ENCODE peak calls at places on chromosomes 5 and 9, in six cellular contexts. One of them, this sample, is unnamed. For H3K79me2, the result is how much of the 10 kb centered on the place peaks cover.

GRCh38 chr5:146213210-146213838 is 9.9 kb downstream of the RBM27 start:
- DNase-seq in HCT116: no peak
- DNase-seq in neural progenitor cell: no peak
- DNase-seq in fibroblast of lung: peak
- DNase-seq in mammary epithelial cell: peak
- DNase-seq in endothelial cell of umbilical vein: peak
- DNase-seq in this sample: no peak

GRCh38 chr5:138963763-138964371 is 88.7 kb upstream of the LRRTM2 start:
- DNase-seq in HCT116: no peak
- DNase-seq in neural progenitor cell: peak
- DNase-seq in fibroblast of lung: no peak
- DNase-seq in mammary epithelial cell: no peak
- DNase-seq in endothelial cell of umbilical vein: no peak
- DNase-seq in this sample: no peak

GRCh38 chr9:2720179-2720654 is 2.9 kb downstream of the KCNV2 start:
- DNase-seq in HCT116: no peak
- DNase-seq in neural progenitor cell: no peak
- DNase-seq in fibroblast of lung: no peak
- DNase-seq in mammary epithelial cell: no peak
- DNase-seq in endothelial cell of umbilical vein: no peak
- DNase-seq in this sample: no peak

GRCh38 chr5:68652507-68652906 is 437.0 kb downstream of the PIK3R1 start:
- DNase-seq in HCT116: no peak
- DNase-seq in neural progenitor cell: no peak
- DNase-seq in fibroblast of lung: peak
- DNase-seq in mammary epithelial cell: peak
- DNase-seq in endothelial cell of umbilical vein: no peak
- DNase-seq in this sample: peak

GRCh38 chr5:140821375-140822280 is at the start of gene PCDHA5:
- DNase-seq in HCT116: no peak
- DNase-seq in neural progenitor cell: no peak
- DNase-seq in fibroblast of lung: no peak
- DNase-seq in mammary epithelial cell: no peak
- DNase-seq in endothelial cell of umbilical vein: peak
- DNase-seq in this sample: peak

GRCh38 chr5:168072665-168073064 is 218.8 kb upstream of the WWC1 start:
- DNase-seq in HCT116: no peak
- DNase-seq in neural progenitor cell: no peak
- DNase-seq in fibroblast of lung: no peak
- DNase-seq in mammary epithelial cell: no peak
- DNase-seq in endothelial cell of umbilical vein: no peak
- DNase-seq in this sample: no peak

GRCh38 chr5:134141346-134142050 is 27.0 kb downstream of the TCF7 start:
- DNase-seq in HCT116: no peak
- DNase-seq in neural progenitor cell: no peak
- DNase-seq in fibroblast of lung: no peak
- DNase-seq in mammary epithelial cell: peak
- DNase-seq in endothelial cell of umbilical vein: no peak
- DNase-seq in this sample: peak

GRCh38 chr9:10804486-10804885 is 191.7 kb upstream of the PTPRD start:
- DNase-seq in HCT116: no peak
- DNase-seq in neural progenitor cell: peak
- DNase-seq in fibroblast of lung: no peak
- DNase-seq in mammary epithelial cell: no peak
- DNase-seq in endothelial cell of umbilical vein: no peak
- DNase-seq in this sample: no peak

GRCh38 chr5:89729623-89730390 is 679.7 kb downstream of the CETN3 start:
- DNase-seq in HCT116: peak
- DNase-seq in neural progenitor cell: no peak
- DNase-seq in fibroblast of lung: peak
- DNase-seq in mammary epithelial cell: peak
- DNase-seq in endothelial cell of umbilical vein: peak
- DNase-seq in this sample: peak

GRCh38 chr5:59115345-59115744 is 532.5 kb downstream of the RAB3C start:
- DNase-seq in HCT116: no peak
- DNase-seq in neural progenitor cell: no peak
- DNase-seq in fibroblast of lung: peak
- DNase-seq in mammary epithelial cell: peak
- DNase-seq in endothelial cell of umbilical vein: no peak
- DNase-seq in this sample: peak

GRCh38 chr5:25458628-25459027 is 813.9 kb upstream of the CDH10 start:
- DNase-seq in HCT116: no peak
- DNase-seq in neural progenitor cell: no peak
- DNase-seq in fibroblast of lung: peak
- DNase-seq in mammary epithelial cell: no peak
- DNase-seq in endothelial cell of umbilical vein: no peak
- DNase-seq in this sample: no peak

GRCh38 chr5:167837127-167837526 is 454.3 kb upstream of the WWC1 start:
- DNase-seq in HCT116: no peak
- DNase-seq in neural progenitor cell: no peak
- DNase-seq in fibroblast of lung: no peak
- DNase-seq in mammary epithelial cell: no peak
- DNase-seq in endothelial cell of umbilical vein: no peak
- DNase-seq in this sample: no peak

GRCh38 chr5:180644825-180645608 is 4.4 kb downstream of the FLT4 start:
- DNase-seq in HCT116: no peak
- DNase-seq in neural progenitor cell: no peak
- DNase-seq in fibroblast of lung: no peak
- DNase-seq in mammary epithelial cell: no peak
- DNase-seq in endothelial cell of umbilical vein: peak
- DNase-seq in this sample: no peak

GRCh38 chr5:133410335-133410828 is 202.0 kb downstream of the FSTL4 start:
- DNase-seq in HCT116: no peak
- DNase-seq in neural progenitor cell: no peak
- DNase-seq in fibroblast of lung: no peak
- DNase-seq in mammary epithelial cell: no peak
- DNase-seq in endothelial cell of umbilical vein: no peak
- DNase-seq in this sample: no peak

GRCh38 chr5:77448831-77449230 is 43.3 kb downstream of the WDR41 start:
- DNase-seq in HCT116: no peak
- DNase-seq in neural progenitor cell: no peak
- DNase-seq in fibroblast of lung: no peak
- DNase-seq in mammary epithelial cell: no peak
- DNase-seq in endothelial cell of umbilical vein: no peak
- DNase-seq in this sample: no peak

GRCh38 chr5:174503461-174504265 is 220.7 kb upstream of the MSX2 start:
- DNase-seq in HCT116: peak
- DNase-seq in neural progenitor cell: no peak
- DNase-seq in fibroblast of lung: peak
- DNase-seq in mammary epithelial cell: peak
- DNase-seq in endothelial cell of umbilical vein: peak
- DNase-seq in this sample: peak

GRCh38 chr9:106892632-106893031 is 29.7 kb downstream of the ZNF462 start:
- DNase-seq in HCT116: peak
- DNase-seq in neural progenitor cell: peak
- DNase-seq in fibroblast of lung: peak
- DNase-seq in mammary epithelial cell: peak
- DNase-seq in endothelial cell of umbilical vein: peak
- DNase-seq in this sample: peak

GRCh38 chr5:76457685-76458491 is 54.8 kb downstream of the IQGAP2 start:
- DNase-seq in HCT116: no peak
- DNase-seq in neural progenitor cell: no peak
- DNase-seq in fibroblast of lung: peak
- DNase-seq in mammary epithelial cell: no peak
- DNase-seq in endothelial cell of umbilical vein: no peak
- DNase-seq in this sample: no peak

GRCh38 chr9:137639303-137640051 is 20.7 kb downstream of the EHMT1 start:
- DNase-seq in HCT116: no peak
- DNase-seq in neural progenitor cell: no peak
- DNase-seq in fibroblast of lung: no peak
- DNase-seq in mammary epithelial cell: no peak
- DNase-seq in endothelial cell of umbilical vein: no peak
- DNase-seq in this sample: peak
- H3K79me2 ChIP-seq in HCT116: half or more
- H3K79me2 ChIP-seq in neural progenitor cell: half or more
- H3K79me2 ChIP-seq in fibroblast of lung: half or more
- H3K79me2 ChIP-seq in mammary epithelial cell: half or more
- H3K79me2 ChIP-seq in endothelial cell of umbilical vein: half or more
- H3K79me2 ChIP-seq in this sample: half or more

DNA sequence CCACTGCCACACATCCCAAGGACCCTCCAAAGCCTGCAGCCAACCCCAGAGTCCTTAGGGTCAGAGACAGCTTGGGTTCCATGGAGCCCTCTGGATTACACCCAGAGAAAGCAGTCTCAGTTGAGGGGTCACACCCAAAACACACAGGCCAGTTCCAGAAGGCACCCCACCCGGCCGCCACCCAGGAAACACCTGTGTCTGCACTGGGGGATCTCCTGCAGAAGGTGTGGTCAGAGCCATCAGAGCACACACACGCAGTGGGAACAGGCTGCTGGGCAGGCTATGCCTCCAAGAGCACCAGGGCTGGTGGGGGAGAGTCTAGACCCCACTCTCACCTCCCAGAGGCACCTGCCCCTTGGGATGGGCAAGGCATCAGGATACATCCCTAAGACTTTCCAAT is 27.3 kb downstream of the NIPAL4 start:
- DNase-seq in HCT116: no peak
- DNase-seq in neural progenitor cell: no peak
- DNase-seq in fibroblast of lung: no peak
- DNase-seq in mammary epithelial cell: no peak
- DNase-seq in endothelial cell of umbilical vein: no peak
- DNase-seq in this sample: no peak
- H3K27ac ChIP-seq in HCT116: no peak
- H3K27ac ChIP-seq in neural progenitor cell: no peak
- H3K27ac ChIP-seq in fibroblast of lung: no peak
- H3K27ac ChIP-seq in mammary epithelial cell: no peak
- H3K27ac ChIP-seq in endothelial cell of umbilical vein: no peak
- H3K27ac ChIP-seq in this sample: no peak

DNA sequence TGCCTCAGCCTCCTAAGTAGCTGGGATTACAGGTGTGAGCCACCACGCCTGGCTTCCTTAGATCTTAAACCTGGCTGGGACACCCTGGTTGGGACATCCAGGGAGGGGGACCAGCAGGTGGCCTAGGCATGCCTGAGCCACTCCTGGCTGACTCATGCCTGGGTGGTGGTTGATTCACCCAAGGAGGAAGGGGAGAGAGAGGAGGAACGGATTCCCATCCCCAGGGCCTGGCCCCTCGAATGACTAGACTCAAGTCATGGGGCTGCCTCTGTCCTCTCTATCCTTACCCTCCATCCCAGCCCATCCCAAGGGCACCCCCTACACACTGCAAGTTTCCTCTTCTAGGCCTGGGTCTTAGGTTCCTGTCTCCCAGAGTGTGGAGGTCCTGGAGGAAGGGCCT is 12.7 kb downstream of the EEIG1 start:
- DNase-seq in HCT116: peak
- DNase-seq in neural progenitor cell: no peak
- DNase-seq in fibroblast of lung: peak
- DNase-seq in mammary epithelial cell: peak
- DNase-seq in endothelial cell of umbilical vein: peak
- DNase-seq in this sample: peak
- H3K79me2 ChIP-seq in HCT116: half or more
- H3K79me2 ChIP-seq in neural progenitor cell: half or more
- H3K79me2 ChIP-seq in fibroblast of lung: under half
- H3K79me2 ChIP-seq in mammary epithelial cell: half or more
- H3K79me2 ChIP-seq in endothelial cell of umbilical vein: under half
- H3K79me2 ChIP-seq in this sample: half or more

DNA sequence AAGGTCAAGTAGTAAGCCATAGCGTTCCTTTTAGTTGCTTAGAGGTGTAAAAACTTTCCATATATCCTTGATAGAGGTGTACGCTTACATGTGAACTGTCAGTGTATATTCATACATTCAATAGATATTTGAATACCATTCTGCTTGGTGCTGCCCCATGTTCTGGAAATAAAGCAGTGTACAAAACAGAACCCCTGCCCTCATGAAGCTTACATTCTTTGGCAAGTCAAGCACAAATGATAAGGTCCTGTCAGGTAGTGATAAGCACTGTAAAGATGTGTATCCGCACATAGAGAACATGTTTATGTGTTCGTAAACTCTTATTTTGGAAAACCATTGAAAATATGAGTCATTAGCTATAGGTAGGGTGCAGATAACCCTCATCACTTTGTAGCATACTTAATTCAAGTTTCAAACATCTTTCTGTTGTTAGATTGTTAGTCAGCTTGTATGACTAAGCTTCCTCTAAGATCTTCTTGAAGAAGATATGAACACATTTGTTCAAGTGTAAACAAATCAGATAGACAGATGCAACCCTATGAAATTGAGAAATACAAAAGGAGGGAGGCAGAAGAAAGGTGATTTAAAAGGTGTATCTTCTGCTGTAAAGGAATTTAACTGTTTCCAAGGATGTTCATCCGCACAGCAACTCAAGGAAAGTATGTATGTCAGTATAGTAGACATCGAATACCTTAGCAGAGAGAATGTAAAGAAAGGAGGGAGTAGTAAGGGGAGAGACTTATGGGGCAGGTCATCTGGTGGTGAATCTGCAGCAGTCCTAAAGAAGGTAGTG is 1.6 kb downstream of the GTF3C4 start:
- DNase-seq in HCT116: no peak
- DNase-seq in neural progenitor cell: no peak
- DNase-seq in fibroblast of lung: no peak
- DNase-seq in mammary epithelial cell: peak
- DNase-seq in endothelial cell of umbilical vein: peak
- DNase-seq in this sample: peak
- H3K27ac ChIP-seq in HCT116: no peak
- H3K27ac ChIP-seq in neural progenitor cell: no peak
- H3K27ac ChIP-seq in fibroblast of lung: no peak
- H3K27ac ChIP-seq in mammary epithelial cell: peak
- H3K27ac ChIP-seq in endothelial cell of umbilical vein: peak
- H3K27ac ChIP-seq in this sample: peak

GRCh38 chr5:128441165-128441564 is 96.9 kb downstream of the FBN2 start:
- DNase-seq in HCT116: no peak
- DNase-seq in neural progenitor cell: peak
- DNase-seq in fibroblast of lung: no peak
- DNase-seq in mammary epithelial cell: no peak
- DNase-seq in endothelial cell of umbilical vein: no peak
- DNase-seq in this sample: no peak

GRCh38 chr5:128441923-128442322 is 96.1 kb downstream of the FBN2 start:
- DNase-seq in HCT116: no peak
- DNase-seq in neural progenitor cell: peak
- DNase-seq in fibroblast of lung: no peak
- DNase-seq in mammary epithelial cell: no peak
- DNase-seq in endothelial cell of umbilical vein: no peak
- DNase-seq in this sample: no peak

GRCh38 chr5:128435861-128436260 is 102.2 kb downstream of the FBN2 start:
- DNase-seq in HCT116: no peak
- DNase-seq in neural progenitor cell: no peak
- DNase-seq in fibroblast of lung: no peak
- DNase-seq in mammary epithelial cell: no peak
- DNase-seq in endothelial cell of umbilical vein: no peak
- DNase-seq in this sample: no peak

DNA sequence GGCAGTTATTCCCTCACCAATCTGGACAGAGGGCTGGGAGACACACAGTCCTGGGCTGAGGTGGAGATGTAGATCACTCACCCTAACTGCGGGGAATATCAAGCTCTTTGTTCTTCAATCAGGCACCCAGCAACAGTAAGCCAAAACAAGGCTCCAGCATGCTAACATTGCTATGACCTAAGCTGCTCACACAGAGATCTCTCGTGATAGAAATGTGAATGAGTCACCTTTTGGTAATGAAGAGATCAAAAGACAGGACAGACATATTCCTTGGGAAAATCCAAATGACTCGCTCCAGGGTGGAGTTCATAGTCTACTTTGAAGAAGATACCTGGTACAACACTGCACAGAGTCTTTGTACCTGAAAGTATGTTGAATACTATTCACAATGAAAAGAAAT is 101.2 kb downstream of the FBN2 start:
- DNase-seq in HCT116: peak
- DNase-seq in neural progenitor cell: no peak
- DNase-seq in fibroblast of lung: peak
- DNase-seq in mammary epithelial cell: peak
- DNase-seq in endothelial cell of umbilical vein: peak
- DNase-seq in this sample: peak
- H3K79me2 ChIP-seq in HCT116: under half
- H3K79me2 ChIP-seq in neural progenitor cell: under half
- H3K79me2 ChIP-seq in fibroblast of lung: under half
- H3K79me2 ChIP-seq in mammary epithelial cell: under half
- H3K79me2 ChIP-seq in endothelial cell of umbilical vein: under half
- H3K79me2 ChIP-seq in this sample: under half